ENCODE peak calls at places on chromosomes 16 and 17, in seven cellular contexts. Z, K, S, W, Y, J and U are unnamed samples.

GRCh38 chr17:32266389-32267269 is 997 bp downstream of the RHBDL3 start:
- DNase-seq in J (no peak), Y (no peak), W (no peak), K (peak; percentile 79), S (no peak), Z (no peak), U (no peak)

GRCh38 chr16:84048871-84049270 is 6.3 kb upstream of the SLC38A8 start:
- DNase-seq in Z (no peak), W (no peak), J (no peak), K (no peak), S (no peak), Y (no peak), U (no peak)

GRCh38 chr17:32111141-32111771 is 31.0 kb upstream of the RHOT1 start:
- DNase-seq in J (peak; percentile 61), Y (no peak), W (peak; percentile 83), Z (peak; percentile 50), S (peak; percentile 63), K (peak; percentile 60), U (peak; percentile 72)

GRCh38 chr17:39209317-39210092 is 9.4 kb downstream of the RPL19 start:
- DNase-seq in Z (no peak), S (peak; percentile 71), Y (no peak), W (peak; percentile 56), J (peak; percentile 71), K (peak; percentile 78), U (peak; percentile 81)

GRCh38 chr17:42547698-42548069 is 5.0 kb upstream of the HSD17B1 start:
- DNase-seq in J (no peak), K (no peak), Y (no peak), Z (no peak), W (no peak), S (no peak), U (no peak)

GRCh38 chr17:76873856-76874255 is 5.7 kb downstream of the MGAT5B start:
- DNase-seq in Y (no peak), S (no peak), W (peak; percentile 16), Z (no peak), J (peak; percentile 53), K (no peak), U (no peak)

GRCh38 chr16:69424935-69425784 is 741 bp downstream of the CYB5B start:
- DNase-seq in Y (no peak), Z (no peak), K (peak; percentile 28), S (no peak), J (no peak), W (peak; percentile 11), U (no peak)

GRCh38 chr17:33459078-33459940 is 166.2 kb upstream of the ASIC2 start:
- DNase-seq in W (no peak), Y (no peak), S (no peak), J (no peak), Z (no peak), K (no peak), U (no peak)

GRCh38 chr16:50696575-50697420 is 3.4 kb downstream of the NOD2 start:
- DNase-seq in J (peak; percentile 75), Y (peak; percentile 51), K (no peak), Z (no peak), S (no peak), W (peak; percentile 69), U (peak; percentile 67)

GRCh38 chr17:59492091-59492451 is 73.3 kb upstream of the DHX40 start:
- DNase-seq in Y (no peak), Z (no peak), S (no peak), J (no peak), K (no peak), W (no peak), U (no peak)

GRCh38 chr16:89938636-89938885 is 10.0 kb upstream of the DEF8 start:
- DNase-seq in K (no peak), J (no peak), Z (no peak), W (no peak), S (no peak), Y (no peak), U (no peak)

GRCh38 chr17:68707032-68707431 is 105.9 kb upstream of the FAM20A start:
- DNase-seq in W (peak; percentile 94), Z (no peak), K (no peak), Y (no peak), J (peak; percentile 80), S (no peak), U (peak; percentile 36)

GRCh38 chr16:85498607-85499006 is 114.5 kb upstream of the GSE1 start:
- DNase-seq in Z (no peak), Y (no peak), W (no peak), S (no peak), K (no peak), J (no peak), U (no peak)

GRCh38 chr16:77986021-77986420 is 36.3 kb upstream of the CLEC3A start:
- DNase-seq in J (no peak), Z (no peak), Y (no peak), K (no peak), S (no peak), W (no peak), U (no peak)

GRCh38 chr17:77327181-77327565 is 186.4 kb downstream of the SEC14L1 start:
- DNase-seq in Y (no peak), S (no peak), Z (no peak), J (no peak), W (no peak), K (peak; percentile 24), U (peak; percentile 9)

GRCh38 chr16:87304951-87305350 is 12.2 kb downstream of the C16orf95 start:
- DNase-seq in Y (no peak), J (no peak), W (no peak), K (no peak), S (no peak), Z (no peak), U (no peak)

GRCh38 chr16:73289232-73289631 is 241.3 kb upstream of the ZFHX3 start:
- DNase-seq in Z (no peak), W (no peak), K (no peak), J (no peak), S (no peak), Y (no peak), U (no peak)

GRCh38 chr17:1153795-1154546 is 25.8 kb downstream of the ABR start:
- DNase-seq in Y (peak; percentile 24), S (peak; percentile 69), W (peak; percentile 75), Z (no peak), J (peak; percentile 55), K (peak; percentile 93), U (peak; percentile 68)

GRCh38 chr17:73912360-73912746 is 268.1 kb upstream of the SDK2 start:
- DNase-seq in S (no peak), W (no peak), K (no peak), J (no peak), Z (no peak), Y (no peak), U (no peak)

GRCh38 chr16:68768170-68768569 is 31.1 kb downstream of the CDH1 start:
- DNase-seq in Y (no peak), Z (no peak), W (no peak), K (no peak), S (no peak), J (no peak), U (no peak)

GRCh38 chr16:324451-325334 is 27.8 kb downstream of the AXIN1 start:
- DNase-seq in S (no peak), W (no peak), J (no peak), Y (no peak), Z (no peak), K (no peak), U (peak; percentile 43)

GRCh38 chr17:37702605-37703004 is 42.3 kb downstream of the HNF1B start:
- DNase-seq in S (no peak), K (no peak), J (peak; percentile 87), W (peak; percentile 61), Y (no peak), Z (no peak), U (peak; percentile 53)